ENCODE peak calls at places on chromosomes 11 and 22, in seven cellular contexts. One of them, this sample, is unnamed.

GRCh38 chr11:92482502-92482901 is 257.9 kb downstream of the FAT3 start:
- DNase-seq in upper lobe of right lung: no peak
- DNase-seq in T-helper 2 cell: no peak
- DNase-seq in GM12865: no peak
- DNase-seq in activated CD4-positive, CD25-positive, alpha-beta regulatory T cell: no peak
- DNase-seq in NCI-H1105: no peak
- DNase-seq in left kidney: peak; percentile 44
- DNase-seq in this sample: no peak

GRCh38 chr11:122363306-122363705 is 247.3 kb upstream of the BLID start:
- DNase-seq in left kidney: peak; percentile 25
- DNase-seq in T-helper 2 cell: no peak
- DNase-seq in activated CD4-positive, CD25-positive, alpha-beta regulatory T cell: no peak
- DNase-seq in GM12865: no peak
- DNase-seq in NCI-H1105: no peak
- DNase-seq in upper lobe of right lung: no peak
- DNase-seq in this sample: no peak

GRCh38 chr11:37230865-37231264 is 632.8 kb upstream of the RAG2 start:
- DNase-seq in activated CD4-positive, CD25-positive, alpha-beta regulatory T cell: no peak
- DNase-seq in upper lobe of right lung: no peak
- DNase-seq in GM12865: no peak
- DNase-seq in NCI-H1105: no peak
- DNase-seq in left kidney: no peak
- DNase-seq in T-helper 2 cell: no peak
- DNase-seq in this sample: no peak

GRCh38 chr11:1458340-1459218 is 28.0 kb downstream of the MOB2 start:
- DNase-seq in T-helper 2 cell: no peak
- DNase-seq in left kidney: peak; percentile 75
- DNase-seq in activated CD4-positive, CD25-positive, alpha-beta regulatory T cell: no peak
- DNase-seq in NCI-H1105: peak; percentile 82
- DNase-seq in GM12865: no peak
- DNase-seq in upper lobe of right lung: peak; percentile 91
- DNase-seq in this sample: no peak

GRCh38 chr11:74157169-74157568 is 13.6 kb downstream of the C2CD3 start:
- DNase-seq in T-helper 2 cell: no peak
- DNase-seq in NCI-H1105: no peak
- DNase-seq in GM12865: no peak
- DNase-seq in upper lobe of right lung: no peak
- DNase-seq in left kidney: no peak
- DNase-seq in activated CD4-positive, CD25-positive, alpha-beta regulatory T cell: no peak
- DNase-seq in this sample: no peak

GRCh38 chr22:50188356-50188755 is 2.6 kb downstream of the TRABD start:
- DNase-seq in NCI-H1105: no peak
- DNase-seq in T-helper 2 cell: no peak
- DNase-seq in left kidney: no peak
- DNase-seq in upper lobe of right lung: no peak
- DNase-seq in GM12865: no peak
- DNase-seq in activated CD4-positive, CD25-positive, alpha-beta regulatory T cell: no peak
- DNase-seq in this sample: no peak

GRCh38 chr11:1942541-1943260 is 4.4 kb upstream of the MRPL23 start:
- DNase-seq in NCI-H1105: no peak
- DNase-seq in GM12865: no peak
- DNase-seq in left kidney: no peak
- DNase-seq in upper lobe of right lung: peak; percentile 49
- DNase-seq in activated CD4-positive, CD25-positive, alpha-beta regulatory T cell: no peak
- DNase-seq in T-helper 2 cell: peak; percentile 3
- DNase-seq in this sample: no peak

GRCh38 chr11:64810891-64811272 is 531 bp upstream of the MEN1 start:
- DNase-seq in GM12865: peak; percentile 70
- DNase-seq in left kidney: no peak
- DNase-seq in upper lobe of right lung: no peak
- DNase-seq in NCI-H1105: no peak
- DNase-seq in T-helper 2 cell: no peak
- DNase-seq in activated CD4-positive, CD25-positive, alpha-beta regulatory T cell: no peak
- DNase-seq in this sample: peak; percentile 47

GRCh38 chr11:90849278-90849677 is 626.4 kb upstream of the CHORDC1 start:
- DNase-seq in activated CD4-positive, CD25-positive, alpha-beta regulatory T cell: no peak
- DNase-seq in GM12865: peak; percentile 3
- DNase-seq in left kidney: no peak
- DNase-seq in upper lobe of right lung: no peak
- DNase-seq in NCI-H1105: no peak
- DNase-seq in T-helper 2 cell: no peak
- DNase-seq in this sample: no peak

GRCh38 chr11:108501396-108501795 is 3.2 kb upstream of the POGLUT3 start:
- DNase-seq in NCI-H1105: no peak
- DNase-seq in GM12865: no peak
- DNase-seq in left kidney: no peak
- DNase-seq in upper lobe of right lung: no peak
- DNase-seq in T-helper 2 cell: no peak
- DNase-seq in activated CD4-positive, CD25-positive, alpha-beta regulatory T cell: no peak
- DNase-seq in this sample: no peak

GRCh38 chr11:453564-453963 is 3.5 kb downstream of the PTDSS2 start:
- DNase-seq in GM12865: no peak
- DNase-seq in NCI-H1105: no peak
- DNase-seq in activated CD4-positive, CD25-positive, alpha-beta regulatory T cell: no peak
- DNase-seq in left kidney: no peak
- DNase-seq in upper lobe of right lung: no peak
- DNase-seq in T-helper 2 cell: no peak
- DNase-seq in this sample: no peak

GRCh38 chr11:1226226-1226961 is 3.5 kb downstream of the MUC5B start:
- DNase-seq in activated CD4-positive, CD25-positive, alpha-beta regulatory T cell: no peak
- DNase-seq in upper lobe of right lung: peak; percentile 64
- DNase-seq in T-helper 2 cell: no peak
- DNase-seq in GM12865: no peak
- DNase-seq in left kidney: no peak
- DNase-seq in NCI-H1105: no peak
- DNase-seq in this sample: no peak

GRCh38 chr11:102940714-102941588 is 14.6 kb downstream of the MMP13 start:
- DNase-seq in GM12865: peak; percentile 68
- DNase-seq in activated CD4-positive, CD25-positive, alpha-beta regulatory T cell: no peak
- DNase-seq in upper lobe of right lung: no peak
- DNase-seq in left kidney: peak; percentile 89
- DNase-seq in NCI-H1105: peak; percentile 49
- DNase-seq in T-helper 2 cell: no peak
- DNase-seq in this sample: peak; percentile 0

GRCh38 chr22:38826386-38826785 is 17.4 kb downstream of the NPTXR start:
- DNase-seq in T-helper 2 cell: no peak
- DNase-seq in left kidney: no peak
- DNase-seq in activated CD4-positive, CD25-positive, alpha-beta regulatory T cell: no peak
- DNase-seq in NCI-H1105: no peak
- DNase-seq in GM12865: no peak
- DNase-seq in upper lobe of right lung: no peak
- DNase-seq in this sample: no peak

GRCh38 chr11:57368106-57368826 is 12.7 kb downstream of the PRG3 start:
- DNase-seq in upper lobe of right lung: peak; percentile 86
- DNase-seq in activated CD4-positive, CD25-positive, alpha-beta regulatory T cell: no peak
- DNase-seq in T-helper 2 cell: no peak
- DNase-seq in GM12865: no peak
- DNase-seq in NCI-H1105: no peak
- DNase-seq in left kidney: no peak
- DNase-seq in this sample: no peak

GRCh38 chr11:133443361-133443760 is 88.9 kb downstream of the OPCML start:
- DNase-seq in T-helper 2 cell: no peak
- DNase-seq in GM12865: no peak
- DNase-seq in activated CD4-positive, CD25-positive, alpha-beta regulatory T cell: no peak
- DNase-seq in left kidney: no peak
- DNase-seq in NCI-H1105: peak; percentile 44
- DNase-seq in upper lobe of right lung: no peak
- DNase-seq in this sample: no peak

GRCh38 chr11:95451682-95452081 is 220.7 kb upstream of the SESN3 start:
- DNase-seq in upper lobe of right lung: no peak
- DNase-seq in NCI-H1105: no peak
- DNase-seq in left kidney: no peak
- DNase-seq in T-helper 2 cell: no peak
- DNase-seq in GM12865: no peak
- DNase-seq in activated CD4-positive, CD25-positive, alpha-beta regulatory T cell: no peak
- DNase-seq in this sample: no peak

GRCh38 chr11:108018708-108019107 is 10.0 kb downstream of the CUL5 start:
- DNase-seq in upper lobe of right lung: no peak
- DNase-seq in activated CD4-positive, CD25-positive, alpha-beta regulatory T cell: no peak
- DNase-seq in NCI-H1105: no peak
- DNase-seq in left kidney: no peak
- DNase-seq in GM12865: no peak
- DNase-seq in T-helper 2 cell: no peak
- DNase-seq in this sample: no peak

GRCh38 chr11:117600261-117600783 is 196.7 kb downstream of the DSCAML1 start:
- DNase-seq in left kidney: no peak
- DNase-seq in upper lobe of right lung: no peak
- DNase-seq in GM12865: no peak
- DNase-seq in NCI-H1105: peak; percentile 88
- DNase-seq in T-helper 2 cell: no peak
- DNase-seq in activated CD4-positive, CD25-positive, alpha-beta regulatory T cell: no peak
- DNase-seq in this sample: no peak

GRCh38 chr11:70882716-70883085 is 369.7 kb downstream of the SHANK2 start:
- DNase-seq in GM12865: no peak
- DNase-seq in activated CD4-positive, CD25-positive, alpha-beta regulatory T cell: no peak
- DNase-seq in left kidney: no peak
- DNase-seq in T-helper 2 cell: no peak
- DNase-seq in NCI-H1105: no peak
- DNase-seq in upper lobe of right lung: no peak
- DNase-seq in this sample: no peak

GRCh38 chr22:39898997-39899396 is 1.9 kb upstream of the GRAP2 start:
- DNase-seq in NCI-H1105: no peak
- DNase-seq in GM12865: peak; percentile 89
- DNase-seq in activated CD4-positive, CD25-positive, alpha-beta regulatory T cell: no peak
- DNase-seq in upper lobe of right lung: no peak
- DNase-seq in T-helper 2 cell: no peak
- DNase-seq in left kidney: no peak
- DNase-seq in this sample: no peak

GRCh38 chr11:62560566-62561103 is 13.1 kb downstream of the EEF1G start:
- DNase-seq in activated CD4-positive, CD25-positive, alpha-beta regulatory T cell: peak; percentile 61
- DNase-seq in left kidney: peak; percentile 85
- DNase-seq in upper lobe of right lung: peak; percentile 88
- DNase-seq in NCI-H1105: no peak
- DNase-seq in GM12865: peak; percentile 74
- DNase-seq in T-helper 2 cell: no peak
- DNase-seq in this sample: peak; percentile 60

GRCh38 chr11:72369786-72370185 is 64.5 kb downstream of the CLPB start:
- DNase-seq in upper lobe of right lung: no peak
- DNase-seq in left kidney: peak; percentile 49
- DNase-seq in NCI-H1105: no peak
- DNase-seq in GM12865: no peak
- DNase-seq in T-helper 2 cell: no peak
- DNase-seq in activated CD4-positive, CD25-positive, alpha-beta regulatory T cell: no peak
- DNase-seq in this sample: no peak

GRCh38 chr11:44862546-44863101 is 88.1 kb downstream of the TP53I11 start:
- DNase-seq in T-helper 2 cell: no peak
- DNase-seq in activated CD4-positive, CD25-positive, alpha-beta regulatory T cell: no peak
- DNase-seq in NCI-H1105: no peak
- DNase-seq in upper lobe of right lung: no peak
- DNase-seq in GM12865: no peak
- DNase-seq in left kidney: no peak
- DNase-seq in this sample: no peak

GRCh38 chr22:44707178-44707577 is 5.2 kb downstream of the PRR5 start:
- DNase-seq in left kidney: no peak
- DNase-seq in NCI-H1105: no peak
- DNase-seq in upper lobe of right lung: no peak
- DNase-seq in T-helper 2 cell: no peak
- DNase-seq in activated CD4-positive, CD25-positive, alpha-beta regulatory T cell: no peak
- DNase-seq in GM12865: no peak
- DNase-seq in this sample: no peak